ENCODE peak calls at places on chromosome 14, in four cellular contexts. W, H, P and F are unnamed samples.

GRCh38 chr14:44404021-44404420 is 103.1 kb downstream of the FSCB start:
- DNase-seq in W (no peak), H (no peak), P (no peak), F (no peak)

GRCh38 chr14:60563113-60563512 is 54.2 kb downstream of the SIX6 start:
- DNase-seq in W (no peak), H (no peak), P (no peak), F (no peak)

GRCh38 chr14:57833304-57833703 is 32.6 kb downstream of the SLC35F4 start:
- DNase-seq in W (no peak), H (peak), P (no peak), F (no peak)

GRCh38 chr14:50000215-50001145 is 107.6 kb downstream of the ARF6 start:
- DNase-seq in W (peak), H (peak), P (no peak), F (no peak)

GRCh38 chr14:101017806-101018560 is 114.5 kb upstream of the RTL1 start:
- DNase-seq in W (peak), H (no peak), P (peak), F (peak)

GRCh38 chr14:96094656-96095055 is 55.5 kb downstream of the C14orf132 start:
- DNase-seq in W (no peak), H (no peak), P (no peak), F (no peak)

GRCh38 chr14:85252011-85252410 is 277.9 kb upstream of the FLRT2 start:
- DNase-seq in W (no peak), H (no peak), P (no peak), F (no peak)

GRCh38 chr14:97948841-97949240 is 1151.7 kb downstream of the VRK1 start:
- DNase-seq in W (no peak), H (no peak), P (no peak), F (no peak)

GRCh38 chr14:24612186-24612585 is 2.7 kb upstream of the GZMH start:
- DNase-seq in W (no peak), H (no peak), P (no peak), F (no peak)

GRCh38 chr14:74905595-74906142 is 17.4 kb downstream of the RPS6KL1 start:
- DNase-seq in W (no peak), H (peak), P (no peak), F (peak)

GRCh38 chr14:20412876-20413784 is at the start of gene TEP1:
- DNase-seq in W (peak), H (peak), P (no peak), F (peak)

GRCh38 chr14:99768381-99768780 is 24.8 kb upstream of the EML1 start:
- DNase-seq in W (no peak), H (no peak), P (no peak), F (no peak)